ENCODE peak calls at places on chromosomes 16 and 17, in four cellular contexts. J, P, G and L are unnamed samples.

GRCh38 chr16:26189496-26190005 is 497.8 kb downstream of the HS3ST4 start:
- DNase-seq in J (no peak), P (no peak), G (no peak), L (no peak)

GRCh38 chr17:75908201-75908600 is 3.5 kb upstream of the MRPL38 start:
- DNase-seq in G (no peak), J (no peak), P (no peak), L (no peak)

GRCh38 chr16:50742521-50743150 is 750 bp downstream of the CYLD start:
- DNase-seq in J (no peak), G (no peak), P (no peak), L (no peak)

GRCh38 chr17:57557793-57558681 is 187.1 kb downstream of the CCDC182 start:
- DNase-seq in P (no peak), G (no peak), J (no peak), L (no peak)

GRCh38 chr17:31857920-31858646 is 961 bp downstream of the COPRS start:
- DNase-seq in P (no peak), G (no peak), J (no peak), L (no peak)

GRCh38 chr17:43334744-43335400 is 63.9 kb upstream of the ARL4D start:
- DNase-seq in J (no peak), G (no peak), P (no peak), L (no peak)

GRCh38 chr17:33310296-33310695 is 17.2 kb upstream of the ASIC2 start:
- DNase-seq in P (no peak), J (no peak), G (no peak), L (no peak)

GRCh38 chr17:38428150-38428642 is at the start of gene ARHGAP23:
- DNase-seq in G (peak; percentile 65), J (no peak), P (no peak), L (peak; percentile 47)

GRCh38 chr17:5516060-5516792 is 29.9 kb downstream of the MIS12 start:
- DNase-seq in J (no peak), G (no peak), P (no peak), L (peak; percentile 97)

GRCh38 chr17:52235416-52235960 is 77.0 kb upstream of the CA10 start:
- DNase-seq in G (no peak), P (no peak), J (no peak), L (no peak)

DNA sequence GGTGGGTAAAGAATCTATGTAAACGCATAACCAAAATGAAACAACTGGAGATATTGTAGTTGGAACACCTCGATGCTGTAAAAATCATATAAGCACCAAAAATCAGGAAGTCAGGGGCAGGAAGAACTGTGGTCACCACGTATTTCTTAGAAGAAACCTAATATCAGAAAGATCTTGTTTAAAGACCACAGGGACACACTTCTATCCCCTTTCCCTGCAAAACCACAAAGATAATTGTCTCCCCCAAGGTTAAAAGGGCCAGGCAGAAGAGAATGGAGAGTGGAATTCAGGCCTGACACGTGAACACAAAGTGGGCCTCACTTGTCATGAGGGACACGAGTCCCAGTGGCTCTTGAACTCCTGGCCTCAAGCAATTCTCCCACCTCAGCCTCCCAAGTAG is 68.1 kb downstream of the GSG1L start:
- DNase-seq in J (no peak), G (no peak), P (no peak), L (no peak)
- TF ChIP-seq CTCF in J (no peak), G (no peak), P (no peak), L (no peak)

DNA sequence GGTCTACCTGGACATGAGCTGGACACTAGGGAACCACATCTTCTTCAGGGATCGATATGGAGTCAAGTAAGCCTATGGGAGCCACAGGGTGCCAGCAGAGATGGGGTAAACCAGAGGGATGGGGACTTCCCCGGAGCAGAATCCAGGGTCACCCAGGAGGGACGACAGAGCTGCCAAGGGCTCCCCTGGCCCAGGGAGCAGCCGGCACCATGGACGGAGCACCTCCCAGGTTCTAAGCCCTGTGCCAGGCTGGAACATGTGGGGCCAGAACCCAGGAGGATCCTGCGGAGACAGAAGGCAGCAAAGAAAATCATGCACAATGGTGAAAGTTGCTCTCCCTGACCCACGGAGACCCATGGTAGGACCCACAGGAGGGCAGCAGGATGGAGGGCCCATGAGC is 33.6 kb upstream of the KSR1 start:
- DNase-seq in G (no peak), J (no peak), P (no peak), L (no peak)
- H3K27ac ChIP-seq in G (no peak overlapping the region), J (no peak overlapping the region), P (no peak overlapping the region), L (no peak overlapping the region)

DNA sequence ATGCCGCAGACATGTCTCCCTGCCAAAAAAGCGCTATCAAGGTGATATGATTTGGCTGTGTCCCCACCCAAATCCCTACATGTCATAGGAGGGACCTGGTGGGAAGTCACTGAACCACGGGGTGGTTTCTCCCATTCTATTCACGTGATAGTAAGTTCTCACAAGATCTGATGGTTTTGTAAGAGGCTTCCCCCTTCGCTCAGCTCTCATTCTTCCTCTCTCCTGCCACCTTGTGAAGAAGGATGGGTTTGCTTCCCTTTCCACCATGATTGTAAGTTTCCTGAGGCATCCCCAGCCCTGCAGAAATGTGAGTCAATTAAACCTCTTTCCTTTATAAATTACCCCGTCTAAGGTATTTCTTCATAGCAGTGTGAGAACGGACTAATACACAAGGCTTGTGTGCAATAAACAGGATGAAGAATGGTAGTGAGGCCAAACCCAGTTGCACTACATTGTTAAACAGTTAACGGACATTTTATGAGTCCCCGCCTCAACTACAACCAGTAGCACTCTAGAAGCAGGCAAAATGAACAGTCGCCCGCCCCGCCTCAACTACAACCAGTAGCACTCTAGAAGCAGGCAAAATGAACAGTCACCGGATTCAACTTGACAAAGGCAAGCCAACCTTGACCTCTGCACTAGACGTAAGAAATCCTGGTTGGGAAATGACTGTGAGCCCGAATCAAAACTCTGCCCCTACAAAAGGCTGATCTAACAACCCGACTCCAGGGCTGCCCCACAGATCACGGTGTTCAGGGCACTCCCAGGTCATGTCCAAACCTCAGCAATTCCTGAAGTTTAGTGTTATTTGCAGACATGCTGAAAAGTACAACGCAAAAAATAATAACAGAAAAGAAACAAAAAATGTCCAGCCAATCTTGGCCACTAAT is 26.3 kb downstream of the VPS53 start:
- DNase-seq in G (no peak), P (peak; percentile 32), J (peak; percentile 28), L (no peak)
- TF ChIP-seq CTCF in G (no peak), P (no peak), J (no peak), L (peak; percentile 30)

DNA sequence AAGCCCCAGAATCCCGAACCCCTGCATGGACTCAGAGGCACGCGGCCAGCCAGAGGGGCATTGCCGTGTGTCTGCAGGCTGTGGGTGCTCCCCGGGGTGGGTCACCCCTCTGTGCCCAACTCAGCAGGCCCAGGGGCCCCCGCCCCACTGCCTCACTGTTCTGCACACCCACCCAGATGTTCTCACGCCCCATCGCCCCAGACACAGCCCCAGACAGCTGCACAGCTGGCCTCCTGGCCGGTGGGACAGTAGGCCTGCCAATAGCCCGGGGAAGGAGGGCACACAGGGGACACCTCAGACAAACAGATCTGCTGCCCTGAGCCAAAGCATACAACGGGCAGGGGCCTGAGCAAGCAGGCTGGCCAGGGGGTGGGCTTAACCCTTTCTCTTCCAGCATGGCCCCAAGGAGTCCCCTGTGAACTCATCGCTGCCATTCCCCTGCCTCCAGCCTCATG is 27.6 kb upstream of the NXPH3 start:
- DNase-seq in P (no peak), J (no peak), G (no peak), L (no peak)
- H3K27ac ChIP-seq in P (peak overlapping the region; percentile 37), J (no peak overlapping the region), G (no peak overlapping the region), L (no peak overlapping the region)

GRCh38 chr16:10921536-10922327 is 20.5 kb downstream of the DEXI start:
- DNase-seq in J (no peak), G (no peak), P (peak; percentile 38), L (no peak)

GRCh38 chr16:10920726-10921427 is 21.4 kb downstream of the DEXI start:
- DNase-seq in G (no peak), J (no peak), P (no peak), L (no peak)

GRCh38 chr16:10916534-10916933 is 25.7 kb downstream of the DEXI start:
- DNase-seq in J (no peak), G (no peak), P (no peak), L (no peak)

GRCh38 chr16:10918294-10919002 is 23.8 kb downstream of the DEXI start:
- DNase-seq in P (peak; percentile 100), J (peak; percentile 75), G (peak; percentile 92), L (peak; percentile 86)

GRCh38 chr16:10919003-10919351 is 23.3 kb downstream of the DEXI start:
- DNase-seq in J (no peak), G (no peak), P (no peak), L (no peak)
- TF ChIP-seq CTCF in J (no peak), G (no peak), P (no peak), L (no peak)

DNA sequence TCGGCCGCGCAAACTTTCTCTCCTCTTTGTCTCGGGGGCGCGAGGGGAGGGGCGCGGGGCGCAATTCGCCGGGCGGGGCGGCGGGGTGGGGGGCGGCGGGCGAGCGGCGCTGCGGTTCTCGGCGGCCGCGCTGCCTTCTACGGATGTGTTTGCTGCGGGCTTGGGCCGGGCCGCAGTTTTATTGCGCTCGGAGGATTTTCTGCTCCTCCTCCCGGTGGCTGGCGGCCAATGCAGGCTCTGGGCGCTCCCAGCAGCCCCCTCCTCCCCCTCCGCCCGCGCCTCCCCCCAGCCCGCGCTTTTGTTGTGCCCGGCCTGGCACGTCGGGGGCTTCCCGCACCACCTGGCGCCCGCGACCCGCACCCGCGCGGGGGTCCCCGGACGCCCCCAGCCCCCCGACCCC is at the start of gene TIMP2:
- DNase-seq in J (no peak), G (peak; percentile 93), P (peak; percentile 89), L (peak; percentile 71)
- H3K27ac ChIP-seq in J (peak within 1 kb of the TSS; percentile 71), G (peak within 1 kb of the TSS; percentile 98), P (peak within 1 kb of the TSS; percentile 94), L (peak within 1 kb of the TSS; percentile 95)

GRCh38 chr16:30046588-30046987 is 15.5 kb upstream of the TLCD3B start:
- DNase-seq in J (no peak), P (no peak), G (no peak), L (no peak)

GRCh38 chr16:30051518-30051917 is 14.0 kb upstream of the ALDOA start:
- DNase-seq in J (no peak), P (no peak), G (no peak), L (no peak)

GRCh38 chr16:30052671-30053372 is 12.7 kb upstream of the ALDOA start:
- DNase-seq in G (peak; percentile 92), P (peak; percentile 91), J (peak; percentile 93), L (peak; percentile 75)

GRCh38 chr16:30053376-30054015 is 12.1 kb upstream of the ALDOA start:
- DNase-seq in G (no peak), P (no peak), J (no peak), L (no peak)

GRCh38 chr16:30049871-30050270 is 15.7 kb upstream of the ALDOA start:
- DNase-seq in P (no peak), J (no peak), G (no peak), L (no peak)
- TF ChIP-seq CTCF in P (no peak), J (no peak), G (no peak), L (no peak)